ENCODE peak calls at places on chromosomes 4 and X, in nine cellular contexts. One of them, this sample, is unnamed.

GRCh38 chr4:153207027-153207426 is 2.8 kb downstream of the TRIM2 start:
- DNase-seq in astrocyte: no peak
- DNase-seq in HFFc6: no peak
- DNase-seq in GM04504: no peak
- DNase-seq in ELF-1: peak
- DNase-seq in NCI-H2029: no peak
- DNase-seq in pancreas: no peak
- DNase-seq in M059J: no peak
- DNase-seq in CD4-positive, alpha-beta T cell: no peak
- DNase-seq in this sample: no peak

GRCh38 chrX:16610121-16610565 is 39.8 kb upstream of the S100G start:
- DNase-seq in HFFc6: peak
- DNase-seq in NCI-H2029: no peak
- DNase-seq in CD4-positive, alpha-beta T cell: no peak
- DNase-seq in pancreas: no peak
- DNase-seq in astrocyte: peak
- DNase-seq in GM04504: peak
- DNase-seq in ELF-1: no peak
- DNase-seq in M059J: peak
- DNase-seq in this sample: no peak

GRCh38 chrX:53831662-53832635 is 145.4 kb upstream of the HUWE1 start:
- DNase-seq in HFFc6: peak
- DNase-seq in NCI-H2029: peak
- DNase-seq in CD4-positive, alpha-beta T cell: peak
- DNase-seq in M059J: peak
- DNase-seq in pancreas: peak
- DNase-seq in GM04504: peak
- DNase-seq in ELF-1: peak
- DNase-seq in astrocyte: peak
- DNase-seq in this sample: peak

GRCh38 chr4:17780461-17781071 is 855 bp downstream of the FAM184B start:
- DNase-seq in NCI-H2029: peak
- DNase-seq in GM04504: no peak
- DNase-seq in M059J: peak
- DNase-seq in pancreas: no peak
- DNase-seq in HFFc6: no peak
- DNase-seq in ELF-1: no peak
- DNase-seq in CD4-positive, alpha-beta T cell: no peak
- DNase-seq in astrocyte: peak
- DNase-seq in this sample: no peak

GRCh38 chr4:156113138-156113537 is 159.5 kb upstream of the CTSO start:
- DNase-seq in CD4-positive, alpha-beta T cell: no peak
- DNase-seq in HFFc6: no peak
- DNase-seq in astrocyte: peak
- DNase-seq in pancreas: no peak
- DNase-seq in M059J: peak
- DNase-seq in GM04504: no peak
- DNase-seq in ELF-1: no peak
- DNase-seq in NCI-H2029: no peak
- DNase-seq in this sample: no peak

GRCh38 chr4:27861381-27861787 is 1000.7 kb downstream of the STIM2 start:
- DNase-seq in astrocyte: no peak
- DNase-seq in NCI-H2029: no peak
- DNase-seq in ELF-1: peak
- DNase-seq in HFFc6: peak
- DNase-seq in GM04504: no peak
- DNase-seq in CD4-positive, alpha-beta T cell: no peak
- DNase-seq in M059J: peak
- DNase-seq in pancreas: peak
- DNase-seq in this sample: no peak

GRCh38 chr4:166662266-166662843 is 571.9 kb downstream of the SPOCK3 start:
- DNase-seq in HFFc6: no peak
- DNase-seq in M059J: no peak
- DNase-seq in GM04504: no peak
- DNase-seq in astrocyte: no peak
- DNase-seq in ELF-1: no peak
- DNase-seq in NCI-H2029: no peak
- DNase-seq in pancreas: no peak
- DNase-seq in CD4-positive, alpha-beta T cell: no peak
- DNase-seq in this sample: no peak

GRCh38 chrX:113512700-113513395 is 672.2 kb upstream of the AMOT start:
- DNase-seq in pancreas: no peak
- DNase-seq in ELF-1: peak
- DNase-seq in NCI-H2029: no peak
- DNase-seq in astrocyte: peak
- DNase-seq in GM04504: peak
- DNase-seq in M059J: peak
- DNase-seq in HFFc6: peak
- DNase-seq in CD4-positive, alpha-beta T cell: no peak
- DNase-seq in this sample: peak

GRCh38 chrX:84133023-84133422 is 55.0 kb downstream of the RPS6KA6 start:
- DNase-seq in CD4-positive, alpha-beta T cell: no peak
- DNase-seq in GM04504: no peak
- DNase-seq in ELF-1: no peak
- DNase-seq in astrocyte: peak
- DNase-seq in M059J: no peak
- DNase-seq in HFFc6: no peak
- DNase-seq in pancreas: no peak
- DNase-seq in NCI-H2029: no peak
- DNase-seq in this sample: no peak

GRCh38 chr4:121696140-121696640 is 590 bp downstream of the ANXA5 start:
- DNase-seq in GM04504: peak
- DNase-seq in CD4-positive, alpha-beta T cell: peak
- DNase-seq in pancreas: peak
- DNase-seq in HFFc6: peak
- DNase-seq in astrocyte: peak
- DNase-seq in M059J: peak
- DNase-seq in NCI-H2029: no peak
- DNase-seq in ELF-1: peak
- DNase-seq in this sample: no peak

GRCh38 chrX:107708762-107709161 is 66.8 kb downstream of the TSC22D3 start:
- DNase-seq in CD4-positive, alpha-beta T cell: no peak
- DNase-seq in NCI-H2029: no peak
- DNase-seq in GM04504: no peak
- DNase-seq in astrocyte: no peak
- DNase-seq in ELF-1: no peak
- DNase-seq in HFFc6: no peak
- DNase-seq in pancreas: no peak
- DNase-seq in M059J: no peak
- DNase-seq in this sample: no peak

GRCh38 chr4:99783940-99784339 is 32.7 kb upstream of the DAPP1 start:
- DNase-seq in astrocyte: no peak
- DNase-seq in CD4-positive, alpha-beta T cell: no peak
- DNase-seq in NCI-H2029: no peak
- DNase-seq in HFFc6: no peak
- DNase-seq in ELF-1: no peak
- DNase-seq in pancreas: no peak
- DNase-seq in GM04504: no peak
- DNase-seq in M059J: no peak
- DNase-seq in this sample: no peak

GRCh38 chr4:11069581-11069980 is 359.1 kb downstream of the HS3ST1 start:
- DNase-seq in HFFc6: no peak
- DNase-seq in NCI-H2029: no peak
- DNase-seq in GM04504: no peak
- DNase-seq in pancreas: no peak
- DNase-seq in CD4-positive, alpha-beta T cell: no peak
- DNase-seq in astrocyte: no peak
- DNase-seq in ELF-1: peak
- DNase-seq in M059J: no peak
- DNase-seq in this sample: no peak

GRCh38 chrX:39059866-39060265 is 258.6 kb downstream of the MID1IP1 start:
- DNase-seq in ELF-1: no peak
- DNase-seq in CD4-positive, alpha-beta T cell: no peak
- DNase-seq in M059J: no peak
- DNase-seq in GM04504: no peak
- DNase-seq in HFFc6: no peak
- DNase-seq in pancreas: no peak
- DNase-seq in NCI-H2029: no peak
- DNase-seq in astrocyte: no peak
- DNase-seq in this sample: no peak

GRCh38 chr4:154982187-154983047 is 201.3 kb downstream of the RBM46 start:
- DNase-seq in NCI-H2029: no peak
- DNase-seq in ELF-1: peak
- DNase-seq in GM04504: peak
- DNase-seq in astrocyte: peak
- DNase-seq in M059J: peak
- DNase-seq in pancreas: peak
- DNase-seq in HFFc6: no peak
- DNase-seq in CD4-positive, alpha-beta T cell: no peak
- DNase-seq in this sample: no peak

GRCh38 chrX:135596495-135596894 is 76.0 kb downstream of the INTS6L start:
- DNase-seq in astrocyte: no peak
- DNase-seq in HFFc6: peak
- DNase-seq in M059J: peak
- DNase-seq in NCI-H2029: peak
- DNase-seq in pancreas: no peak
- DNase-seq in CD4-positive, alpha-beta T cell: peak
- DNase-seq in GM04504: no peak
- DNase-seq in ELF-1: peak
- DNase-seq in this sample: no peak

GRCh38 chr4:167143018-167143417 is 91.3 kb downstream of the SPOCK3 start:
- DNase-seq in astrocyte: no peak
- DNase-seq in M059J: no peak
- DNase-seq in NCI-H2029: no peak
- DNase-seq in pancreas: no peak
- DNase-seq in HFFc6: no peak
- DNase-seq in CD4-positive, alpha-beta T cell: no peak
- DNase-seq in ELF-1: no peak
- DNase-seq in GM04504: no peak
- DNase-seq in this sample: no peak

GRCh38 chr4:147117400-147117799 is 171.7 kb upstream of the TTC29 start:
- DNase-seq in pancreas: no peak
- DNase-seq in M059J: no peak
- DNase-seq in GM04504: no peak
- DNase-seq in NCI-H2029: no peak
- DNase-seq in CD4-positive, alpha-beta T cell: no peak
- DNase-seq in HFFc6: no peak
- DNase-seq in ELF-1: peak
- DNase-seq in astrocyte: peak
- DNase-seq in this sample: no peak

This sample was measured in epithelial cell of proximal tubule.